ENCODE peak calls at places on chromosomes 6 and 20, in four cellular contexts. E is brain microvascular endothelial cell, J is dorsolateral prefrontal cortex, K is cardiac fibroblast. X is an unnamed sample.

GRCh38 chr6:18101271-18101670 is 21.2 kb downstream of the NHLRC1 start:
- DNase-seq in K (peak), J (no peak), E (peak), X (no peak)

GRCh38 chr6:38773338-38773737 is 58.2 kb downstream of the DNAH8 start:
- DNase-seq in E (no peak), K (peak), J (no peak), X (no peak)

GRCh38 chr20:19074828-19075516 is 137.5 kb upstream of the SLC24A3 start:
- DNase-seq in J (no peak), K (no peak), E (no peak), X (no peak)

GRCh38 chr6:41698350-41698781 is 37.0 kb downstream of the TFEB start:
- DNase-seq in K (peak), J (no peak), E (peak), X (peak)

GRCh38 chr6:131159578-131159977 is 24.3 kb downstream of the AKAP7 start:
- DNase-seq in E (peak), K (peak), J (no peak), X (peak)

GRCh38 chr20:55415567-55416142 is 589.7 kb downstream of the CBLN4 start:
- DNase-seq in E (no peak), K (peak), J (no peak), X (peak)

GRCh38 chr6:16239798-16240123 is 1.4 kb downstream of the GMPR start:
- DNase-seq in J (no peak), E (no peak), K (no peak), X (no peak)

GRCh38 chr20:63054695-63055240 is 48.0 kb upstream of the BHLHE23 start:
- DNase-seq in K (no peak), J (peak), E (no peak), X (no peak)

GRCh38 chr6:125444234-125444949 is 142.6 kb upstream of the HDDC2 start:
- DNase-seq in J (no peak), E (peak), K (peak), X (peak)

GRCh38 chr20:43700627-43701026 is 26.2 kb downstream of the GTSF1L start:
- DNase-seq in K (no peak), J (no peak), E (no peak), X (no peak)

GRCh38 chr6:4647414-4648365 is 128.5 kb upstream of the CDYL start:
- DNase-seq in K (peak), E (peak), J (peak), X (peak)

GRCh38 chr6:136511921-136512320 is 38.3 kb downstream of the MAP7 start:
- DNase-seq in J (no peak), K (no peak), E (no peak), X (no peak)

GRCh38 chr6:15243994-15244604 is 1.8 kb upstream of the JARID2 start:
- DNase-seq in E (no peak), J (no peak), K (no peak), X (no peak)

GRCh38 chr6:43229803-43230239 is 540 bp upstream of the DNPH1 start:
- DNase-seq in E (no peak), K (no peak), J (no peak), X (no peak)

GRCh38 chr20:22954661-22955060 is 80.5 kb upstream of the SSTR4 start:
- DNase-seq in E (no peak), J (no peak), K (no peak), X (no peak)

GRCh38 chr6:128515550-128516513 is 4.6 kb downstream of the PTPRK start:
- DNase-seq in J (no peak), K (peak), E (no peak), X (peak)

GRCh38 chr6:34484899-34485298 is 19.0 kb downstream of the PACSIN1 start:
- DNase-seq in J (peak), K (no peak), E (no peak), X (no peak)

GRCh38 chr6:2432258-2432657 is 186.9 kb upstream of the GMDS start:
- DNase-seq in J (no peak), K (peak), E (peak), X (peak)

GRCh38 chr6:21070620-21071019 is 522.9 kb upstream of the SOX4 start:
- DNase-seq in K (no peak), J (no peak), E (no peak), X (no peak)

GRCh38 chr20:50587291-50587961 is 77.2 kb downstream of the PTPN1 start:
- DNase-seq in E (no peak), J (no peak), K (no peak), X (no peak)

GRCh38 chr6:69835414-69836179 is 30.8 kb upstream of the COL19A1 start:
- DNase-seq in J (no peak), E (peak), K (peak), X (peak)

GRCh38 chr6:75230484-75231325 is 12.9 kb downstream of the COX7A2 start:
- DNase-seq in K (peak), E (peak), J (no peak), X (peak)

GRCh38 chr6:169722362-169723199 is 1.7 kb downstream of the PHF10 start:
- DNase-seq in J (peak), K (peak), E (peak), X (peak)

GRCh38 chr6:90472716-90473115 is 114.2 kb downstream of the MAP3K7 start:
- DNase-seq in J (no peak), K (no peak), E (no peak), X (no peak)

GRCh38 chr6:154488802-154489437 is 21.6 kb downstream of the CNKSR3 start:
- DNase-seq in E (peak), J (no peak), K (peak), X (peak)

GRCh38 chr20:9068896-9069663 is at the start of gene PLCB4:
- DNase-seq in E (peak), K (peak), J (peak), X (peak)

GRCh38 chr6:27651371-27651732 is 178.4 kb upstream of the ZNF184 start:
- DNase-seq in E (peak), K (peak), J (no peak), X (no peak)

GRCh38 chr6:16256781-16257180 is 18.4 kb downstream of the GMPR start:
- DNase-seq in E (no peak), J (no peak), K (no peak), X (peak)

DNA sequence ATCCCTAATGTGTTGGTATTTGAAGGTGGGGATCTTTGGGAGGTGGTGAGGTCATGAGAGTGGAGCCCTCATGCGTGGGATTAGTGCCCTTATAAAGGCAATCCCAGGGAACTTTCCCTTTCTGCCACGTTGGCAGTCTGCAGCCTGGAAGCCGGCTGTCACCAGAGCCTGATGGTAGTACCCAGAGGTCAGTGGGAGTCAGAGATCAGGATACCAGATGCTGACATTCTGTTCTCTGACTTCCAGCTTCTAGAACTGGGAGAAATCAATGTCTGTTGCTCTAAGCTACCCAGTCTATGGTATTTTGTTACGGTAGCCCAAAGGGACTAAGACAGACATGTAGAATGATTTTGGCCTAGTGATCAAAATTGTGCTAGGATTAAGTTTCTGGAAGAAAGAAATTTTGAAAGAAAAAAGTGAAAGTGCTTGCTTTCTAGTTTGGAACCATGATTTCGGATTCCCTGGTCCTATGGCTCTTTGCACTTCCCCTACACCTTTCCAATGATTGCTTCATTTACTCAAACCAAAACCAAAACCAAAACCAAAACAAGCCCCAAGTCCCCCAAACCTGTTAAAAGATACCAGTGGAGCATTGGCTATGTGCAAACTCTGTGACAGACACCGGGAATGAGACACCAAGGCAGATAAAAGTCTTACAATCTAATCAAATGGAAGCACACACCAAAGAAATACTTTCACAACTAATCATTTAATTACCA is 173.7 kb upstream of the ZNF217 start:
- DNase-seq in E (no peak), J (no peak), K (no peak), X (no peak)
- H3K4me3 ChIP-seq in E (no peak), J (no peak), K (no peak), X (no peak)

GRCh38 chr6:150865406-150866146 is at the start of gene MTHFD1L:
- DNase-seq in K (peak), E (peak), J (peak), X (peak)
- TF ChIP-seq CTCF in K (peak), E (peak), J (peak), X (peak)

GRCh38 chr20:370977-371754 is 9.4 kb upstream of the TRIB3 start:
- DNase-seq in J (no peak), K (no peak), E (no peak), X (no peak)
- H3K4me3 ChIP-seq in J (no peak), K (no peak), E (no peak), X (no peak)

GRCh38 chr6:29685718-29686326 is 4.9 kb upstream of the ZFP57 start:
- DNase-seq in J (no peak), K (peak), E (no peak), X (no peak)
- TF ChIP-seq CTCF in J (peak), K (peak), E (no peak), X (no peak)

GRCh38 chr6:28888097-28888496 is 35.7 kb downstream of the TRIM27 start:
- DNase-seq in J (no peak), K (no peak), E (no peak), X (no peak)

GRCh38 chr6:28880894-28881780 is 42.6 kb downstream of the TRIM27 start:
- DNase-seq in K (peak), J (peak), E (peak), X (peak)

GRCh38 chr6:28880519-28880893 is 43.3 kb downstream of the TRIM27 start:
- DNase-seq in E (no peak), J (no peak), K (no peak), X (no peak)

GRCh38 chr6:28885149-28885738 is 38.5 kb downstream of the TRIM27 start:
- DNase-seq in J (no peak), E (no peak), K (no peak), X (no peak)

DNA sequence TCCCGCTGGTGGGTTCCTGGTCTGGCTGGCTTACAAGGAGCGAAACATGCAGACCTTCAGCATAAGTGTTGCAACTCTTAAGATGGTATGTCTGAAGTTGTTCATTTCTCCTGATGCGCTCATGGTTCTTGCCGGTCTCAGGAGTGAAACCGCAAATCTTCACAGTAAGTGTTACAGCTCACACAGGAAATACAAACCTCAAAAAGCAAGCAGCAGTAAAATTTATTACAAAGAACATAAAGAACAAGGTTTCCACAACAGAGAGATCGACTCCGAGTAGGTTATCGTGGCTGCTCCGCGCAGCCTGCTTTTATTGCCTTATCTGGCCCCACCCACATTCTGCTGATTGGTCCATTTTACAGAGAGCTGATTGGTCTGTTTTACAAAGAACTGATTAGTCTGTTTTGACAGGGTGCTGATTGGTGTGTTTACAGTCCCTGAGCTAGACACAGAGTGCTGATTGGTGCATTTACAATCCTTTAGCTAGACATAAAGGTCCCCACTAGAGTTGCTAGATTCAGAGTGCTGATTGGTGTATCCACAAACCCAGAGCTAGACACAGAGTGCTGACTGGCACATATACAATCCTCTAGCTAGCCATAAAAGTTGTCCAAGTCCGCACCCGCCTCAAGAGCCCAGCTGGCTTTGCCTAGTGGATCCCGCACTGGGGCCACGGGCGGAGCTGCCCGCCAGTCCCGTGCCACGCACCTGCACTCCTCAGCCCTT is 39.2 kb downstream of the TRIM27 start:
- DNase-seq in J (no peak), K (no peak), E (no peak), X (no peak)
- H3K4me3 ChIP-seq in J (no peak), K (no peak), E (no peak), X (no peak)

GRCh38 chr20:17228624-17229061 is 1.8 kb downstream of the PCSK2 start:
- DNase-seq in J (peak), E (no peak), K (no peak), X (no peak)
- TF ChIP-seq CTCF in J (no peak), E (no peak), K (no peak), X (no peak)

DNA sequence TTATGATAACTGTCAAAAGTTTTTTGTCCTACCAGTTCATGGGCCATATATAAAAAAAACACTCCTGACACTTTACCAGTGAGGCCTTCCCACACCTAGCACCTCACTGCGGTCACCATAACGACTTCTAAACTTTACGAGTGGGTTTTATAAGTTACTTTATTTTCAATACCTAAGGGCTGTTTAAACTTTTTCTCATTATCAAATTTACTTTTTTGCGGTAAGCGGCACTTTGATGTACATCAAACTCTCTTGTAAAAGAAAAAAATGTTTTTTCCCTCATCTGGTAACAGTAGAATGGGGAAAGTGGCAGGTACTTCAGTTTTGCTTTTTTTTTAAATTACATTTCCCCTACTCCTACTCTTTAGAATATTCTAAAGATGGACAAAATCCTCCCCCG is 36.2 kb downstream of the FYN start:
- DNase-seq in K (no peak), J (no peak), E (no peak), X (no peak)
- H3K4me3 ChIP-seq in K (no peak), J (no peak), E (no peak), X (no peak)

GRCh38 chr6:45721665-45722064 is 294.0 kb downstream of the CLIC5 start:
- DNase-seq in K (no peak), E (no peak), J (no peak), X (no peak)
- TF ChIP-seq CTCF in K (no peak), E (peak), J (no peak), X (no peak)

GRCh38 chr6:163728442-163729126 is 314.1 kb downstream of the QKI start:
- DNase-seq in J (no peak), E (no peak), K (no peak), X (no peak)

GRCh38 chr6:163723759-163724158 is 309.2 kb downstream of the QKI start:
- DNase-seq in K (no peak), J (no peak), E (no peak), X (no peak)

GRCh38 chr6:163724196-163724595 is 309.7 kb downstream of the QKI start:
- DNase-seq in J (no peak), K (no peak), E (no peak), X (no peak)

GRCh38 chr6:163725008-163725941 is 310.8 kb downstream of the QKI start:
- DNase-seq in J (no peak), E (no peak), K (no peak), X (no peak)

DNA sequence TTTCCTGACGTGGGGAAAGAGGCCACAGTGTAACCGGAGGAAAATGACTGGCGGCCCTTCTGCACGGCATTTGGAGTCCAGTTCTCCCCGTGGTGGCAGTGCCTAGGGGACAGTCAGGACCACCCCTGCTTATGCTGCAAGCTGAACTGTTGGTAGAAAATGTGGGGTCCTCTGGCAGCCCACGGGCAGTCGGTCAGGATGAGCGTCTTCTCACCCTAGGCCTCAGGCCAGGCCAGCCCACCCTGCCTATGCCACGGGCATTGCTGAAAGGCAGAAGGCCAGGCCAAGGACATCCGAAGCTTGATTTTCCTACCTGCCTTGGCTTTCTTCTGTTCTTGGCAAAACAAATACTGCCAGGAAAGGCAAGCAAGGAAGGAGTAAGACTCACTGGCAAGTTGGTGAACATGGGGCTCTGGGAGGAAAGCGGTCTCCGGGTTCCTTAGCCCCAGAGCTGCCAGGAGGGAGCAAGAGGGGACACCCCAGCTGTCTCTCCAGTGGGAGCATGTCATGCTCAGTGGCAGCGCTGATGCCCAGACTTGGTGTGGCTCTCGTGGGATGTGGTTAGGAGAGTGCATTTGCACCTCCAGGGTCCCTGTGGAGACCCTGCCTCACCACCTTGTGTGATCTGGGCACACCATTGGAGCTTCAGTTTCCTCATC is 311.6 kb downstream of the QKI start:
- DNase-seq in E (no peak), K (no peak), J (no peak), X (no peak)
- H3K4me3 ChIP-seq in E (no peak), K (no peak), J (no peak), X (no peak)